ENCODE peak calls at places on chromosomes 7 and 10, in eight cellular contexts. One of them, this sample, is unnamed.

GRCh38 chr10:101588879-101589278 is 758 bp downstream of the DPCD start:
- DNase-seq in non-pigmented ciliary epithelial cell: peak
- DNase-seq in NCI-H1105 treated with DMSO at 0.1 percent for 48 hours: no peak
- DNase-seq in memory B cell: no peak
- DNase-seq in activated CD8-positive, alpha-beta T cell treated with anti-CD3 and anti-CD28 coated beads for 36 hours: no peak
- DNase-seq in astrocyte of the hippocampus: peak
- DNase-seq in mucosa of descending colon: no peak
- DNase-seq in activated naive CD8-positive, alpha-beta T cell treated with anti-CD3 and anti-CD28 coated beads, Interleukin-2, amount 50 U/mL, for 16 hours: no peak
- DNase-seq in this sample: peak

GRCh38 chr7:144854839-144855424 is 19.1 kb upstream of the TPK1 start:
- DNase-seq in non-pigmented ciliary epithelial cell: no peak
- DNase-seq in NCI-H1105 treated with DMSO at 0.1 percent for 48 hours: peak
- DNase-seq in memory B cell: no peak
- DNase-seq in activated CD8-positive, alpha-beta T cell treated with anti-CD3 and anti-CD28 coated beads for 36 hours: no peak
- DNase-seq in astrocyte of the hippocampus: peak
- DNase-seq in mucosa of descending colon: no peak
- DNase-seq in activated naive CD8-positive, alpha-beta T cell treated with anti-CD3 and anti-CD28 coated beads, Interleukin-2, amount 50 U/mL, for 16 hours: no peak
- DNase-seq in this sample: peak

GRCh38 chr7:50409856-50410468 is 40.2 kb downstream of the FIGNL1 start:
- DNase-seq in non-pigmented ciliary epithelial cell: no peak
- DNase-seq in NCI-H1105 treated with DMSO at 0.1 percent for 48 hours: no peak
- DNase-seq in memory B cell: peak
- DNase-seq in activated CD8-positive, alpha-beta T cell treated with anti-CD3 and anti-CD28 coated beads for 36 hours: peak
- DNase-seq in astrocyte of the hippocampus: no peak
- DNase-seq in mucosa of descending colon: no peak
- DNase-seq in activated naive CD8-positive, alpha-beta T cell treated with anti-CD3 and anti-CD28 coated beads, Interleukin-2, amount 50 U/mL, for 16 hours: no peak
- DNase-seq in this sample: no peak

GRCh38 chr10:129690248-129691070 is 223.4 kb downstream of the MGMT start:
- DNase-seq in non-pigmented ciliary epithelial cell: no peak
- DNase-seq in NCI-H1105 treated with DMSO at 0.1 percent for 48 hours: no peak
- DNase-seq in memory B cell: no peak
- DNase-seq in activated CD8-positive, alpha-beta T cell treated with anti-CD3 and anti-CD28 coated beads for 36 hours: no peak
- DNase-seq in astrocyte of the hippocampus: peak
- DNase-seq in mucosa of descending colon: no peak
- DNase-seq in activated naive CD8-positive, alpha-beta T cell treated with anti-CD3 and anti-CD28 coated beads, Interleukin-2, amount 50 U/mL, for 16 hours: no peak
- DNase-seq in this sample: no peak

GRCh38 chr7:158281441-158281840 is 306.2 kb downstream of the PTPRN2 start:
- DNase-seq in non-pigmented ciliary epithelial cell: no peak
- DNase-seq in NCI-H1105 treated with DMSO at 0.1 percent for 48 hours: no peak
- DNase-seq in memory B cell: no peak
- DNase-seq in activated CD8-positive, alpha-beta T cell treated with anti-CD3 and anti-CD28 coated beads for 36 hours: no peak
- DNase-seq in astrocyte of the hippocampus: no peak
- DNase-seq in mucosa of descending colon: no peak
- DNase-seq in activated naive CD8-positive, alpha-beta T cell treated with anti-CD3 and anti-CD28 coated beads, Interleukin-2, amount 50 U/mL, for 16 hours: no peak
- DNase-seq in this sample: no peak

GRCh38 chr10:70508912-70509366 is 30.4 kb downstream of the PALD1 start:
- DNase-seq in non-pigmented ciliary epithelial cell: no peak
- DNase-seq in NCI-H1105 treated with DMSO at 0.1 percent for 48 hours: no peak
- DNase-seq in memory B cell: no peak
- DNase-seq in activated CD8-positive, alpha-beta T cell treated with anti-CD3 and anti-CD28 coated beads for 36 hours: no peak
- DNase-seq in astrocyte of the hippocampus: no peak
- DNase-seq in mucosa of descending colon: peak
- DNase-seq in activated naive CD8-positive, alpha-beta T cell treated with anti-CD3 and anti-CD28 coated beads, Interleukin-2, amount 50 U/mL, for 16 hours: no peak
- DNase-seq in this sample: peak

GRCh38 chr7:115271332-115272235 is 349.7 kb downstream of the MDFIC start:
- DNase-seq in non-pigmented ciliary epithelial cell: peak
- DNase-seq in NCI-H1105 treated with DMSO at 0.1 percent for 48 hours: no peak
- DNase-seq in memory B cell: no peak
- DNase-seq in activated CD8-positive, alpha-beta T cell treated with anti-CD3 and anti-CD28 coated beads for 36 hours: no peak
- DNase-seq in astrocyte of the hippocampus: peak
- DNase-seq in mucosa of descending colon: no peak
- DNase-seq in activated naive CD8-positive, alpha-beta T cell treated with anti-CD3 and anti-CD28 coated beads, Interleukin-2, amount 50 U/mL, for 16 hours: no peak
- DNase-seq in this sample: peak

GRCh38 chr10:18423058-18423637 is 228.2 kb downstream of the NSUN6 start:
- DNase-seq in non-pigmented ciliary epithelial cell: no peak
- DNase-seq in NCI-H1105 treated with DMSO at 0.1 percent for 48 hours: no peak
- DNase-seq in memory B cell: no peak
- DNase-seq in activated CD8-positive, alpha-beta T cell treated with anti-CD3 and anti-CD28 coated beads for 36 hours: no peak
- DNase-seq in astrocyte of the hippocampus: no peak
- DNase-seq in mucosa of descending colon: no peak
- DNase-seq in activated naive CD8-positive, alpha-beta T cell treated with anti-CD3 and anti-CD28 coated beads, Interleukin-2, amount 50 U/mL, for 16 hours: no peak
- DNase-seq in this sample: no peak

GRCh38 chr7:115911466-115911865 is 119.1 kb downstream of the TFEC start:
- DNase-seq in non-pigmented ciliary epithelial cell: no peak
- DNase-seq in NCI-H1105 treated with DMSO at 0.1 percent for 48 hours: no peak
- DNase-seq in memory B cell: no peak
- DNase-seq in activated CD8-positive, alpha-beta T cell treated with anti-CD3 and anti-CD28 coated beads for 36 hours: no peak
- DNase-seq in astrocyte of the hippocampus: no peak
- DNase-seq in mucosa of descending colon: no peak
- DNase-seq in activated naive CD8-positive, alpha-beta T cell treated with anti-CD3 and anti-CD28 coated beads, Interleukin-2, amount 50 U/mL, for 16 hours: no peak
- DNase-seq in this sample: no peak

GRCh38 chr7:93877742-93878141 is 12.8 kb downstream of the TFPI2 start:
- DNase-seq in non-pigmented ciliary epithelial cell: no peak
- DNase-seq in NCI-H1105 treated with DMSO at 0.1 percent for 48 hours: no peak
- DNase-seq in memory B cell: no peak
- DNase-seq in activated CD8-positive, alpha-beta T cell treated with anti-CD3 and anti-CD28 coated beads for 36 hours: no peak
- DNase-seq in astrocyte of the hippocampus: no peak
- DNase-seq in mucosa of descending colon: no peak
- DNase-seq in activated naive CD8-positive, alpha-beta T cell treated with anti-CD3 and anti-CD28 coated beads, Interleukin-2, amount 50 U/mL, for 16 hours: no peak
- DNase-seq in this sample: no peak

This sample was measured in myocyte.